ENCODE peak calls at places on chromosomes 11 and 22, in six cellular contexts. D is endothelial cell of umbilical vein, C is HCT116, V is H1, X is HepG2, P is prostate gland. F is an unnamed sample. For H3K4me1, the result is how much of the 10 kb centered on the place peaks cover.

GRCh38 chr11:2926611-2927492 is 2.4 kb downstream of the PHLDA2 start:
- DNase-seq in D (no peak), C (no peak), V (no peak), X (no peak), P (no peak), F (no peak)

GRCh38 chr11:60939828-60940227 is 12.1 kb downstream of the SLC15A3 start:
- DNase-seq in D (no peak), C (no peak), V (no peak), X (no peak), P (no peak), F (no peak)

GRCh38 chr11:46273511-46274205 is 3.8 kb upstream of the CREB3L1 start:
- DNase-seq in D (no peak), C (no peak), V (no peak), X (peak), P (peak), F (no peak)

GRCh38 chr11:86184728-86185127 is 59.8 kb upstream of the EED start:
- DNase-seq in D (no peak), C (no peak), V (no peak), X (no peak), P (no peak), F (no peak)

GRCh38 chr11:12120031-12121008 is 9.9 kb downstream of the MICAL2 start:
- DNase-seq in D (no peak), C (no peak), V (no peak), X (peak), P (no peak), F (no peak)

GRCh38 chr22:33504941-33505647 is 415.2 kb downstream of the LARGE1 start:
- DNase-seq in D (no peak), C (no peak), V (no peak), X (no peak), P (no peak), F (no peak)

GRCh38 chr11:110065189-110065588 is 28.0 kb upstream of the ZC3H12C start:
- DNase-seq in D (no peak), C (no peak), V (no peak), X (no peak), P (no peak), F (no peak)

GRCh38 chr11:35549787-35550186 is 24.4 kb upstream of the PAMR1 start:
- DNase-seq in D (no peak), C (no peak), V (no peak), X (no peak), P (no peak), F (no peak)

GRCh38 chr11:639324-639977 is 2.4 kb downstream of the DRD4 start:
- DNase-seq in D (no peak), C (no peak), V (no peak), X (no peak), P (no peak), F (no peak)

GRCh38 chr11:7421136-7421535 is 64.2 kb upstream of the OLFML1 start:
- DNase-seq in D (no peak), C (no peak), V (no peak), X (no peak), P (no peak), F (no peak)

GRCh38 chr11:79119491-79120284 is 321.1 kb downstream of the TENM4 start:
- DNase-seq in D (no peak), C (no peak), V (no peak), X (no peak), P (no peak), F (no peak)

GRCh38 chr11:86818466-86819282 is 18.3 kb downstream of the PRSS23 start:
- DNase-seq in D (peak), C (peak), V (no peak), X (peak), P (peak), F (no peak)

GRCh38 chr11:69009441-69010211 is 3.4 kb downstream of the MRGPRF start:
- DNase-seq in D (no peak), C (no peak), V (no peak), X (no peak), P (no peak), F (no peak)

GRCh38 chr11:2834893-2835767 is 50.4 kb downstream of the CDKN1C start:
- DNase-seq in D (no peak), C (no peak), V (no peak), X (peak), P (no peak), F (no peak)

DNA sequence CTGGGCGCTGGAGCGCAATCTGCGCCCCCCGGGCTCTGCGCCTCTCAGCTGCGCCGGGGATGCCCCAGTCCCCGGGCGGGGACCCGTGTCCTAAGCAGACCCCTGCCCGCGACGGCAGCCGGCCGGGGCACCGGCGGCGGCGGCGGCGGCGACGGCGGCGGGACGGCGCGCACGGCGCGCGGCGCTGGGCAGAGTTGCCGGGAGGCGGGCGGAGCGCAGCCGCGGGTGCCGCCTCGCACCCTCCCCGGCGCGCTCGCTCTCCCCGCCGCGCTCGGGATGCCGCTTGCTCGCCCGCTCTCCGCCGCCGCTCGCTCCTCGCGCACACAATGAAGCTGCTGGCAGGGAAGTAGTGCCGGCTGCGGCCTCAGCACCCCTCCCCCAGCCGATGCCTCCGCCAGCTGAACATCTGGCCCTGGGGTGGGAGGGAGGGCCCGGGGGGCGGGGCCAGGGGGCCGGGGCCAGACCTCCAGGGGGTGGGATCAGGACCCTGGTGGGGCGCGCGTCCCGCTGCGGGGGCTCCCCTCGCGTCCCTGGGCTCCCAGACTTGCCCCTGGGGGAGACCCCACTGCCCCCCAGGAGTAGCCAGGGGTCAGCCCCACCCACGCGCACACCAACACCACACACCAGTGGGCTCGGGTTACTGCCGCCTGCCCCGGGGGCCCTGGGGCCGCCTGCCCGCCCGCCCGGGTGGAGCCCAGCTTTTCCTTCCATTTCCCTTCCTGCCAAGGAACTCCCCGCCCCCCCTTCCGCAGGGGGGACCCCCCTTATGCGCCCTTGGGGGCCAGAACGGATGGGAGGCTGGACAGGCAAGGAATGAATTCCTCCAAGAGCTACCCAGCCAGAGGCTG is at the start of gene RCOR2:
- DNase-seq in D (peak), C (no peak), V (peak), X (peak), P (peak), F (no peak)
- H3K4me1 ChIP-seq in D (under half), C (under half), V (under half), X (under half), P (under half), F (under half)

GRCh38 chr11:118621898-118622375 is 14.5 kb downstream of the PHLDB1 start:
- DNase-seq in D (peak), C (no peak), V (no peak), X (no peak), P (no peak), F (no peak)
- TF ChIP-seq POLR2A in D (no peak), C (no peak), V (no peak), X (no peak), P (no peak), F (no peak)

GRCh38 chr22:36921309-36922096 is 8.1 kb downstream of the CSF2RB start:
- DNase-seq in D (peak), C (no peak), V (no peak), X (no peak), P (no peak), F (no peak)

GRCh38 chr22:36924151-36924698 is 10.8 kb downstream of the CSF2RB start:
- DNase-seq in D (no peak), C (no peak), V (no peak), X (no peak), P (no peak), F (no peak)

GRCh38 chr22:36922752-36923457 is 9.5 kb downstream of the CSF2RB start:
- DNase-seq in D (no peak), C (no peak), V (no peak), X (no peak), P (no peak), F (no peak)

GRCh38 chr22:36922097-36922608 is 8.7 kb downstream of the CSF2RB start:
- DNase-seq in D (peak), C (no peak), V (no peak), X (no peak), P (no peak), F (no peak)

DNA sequence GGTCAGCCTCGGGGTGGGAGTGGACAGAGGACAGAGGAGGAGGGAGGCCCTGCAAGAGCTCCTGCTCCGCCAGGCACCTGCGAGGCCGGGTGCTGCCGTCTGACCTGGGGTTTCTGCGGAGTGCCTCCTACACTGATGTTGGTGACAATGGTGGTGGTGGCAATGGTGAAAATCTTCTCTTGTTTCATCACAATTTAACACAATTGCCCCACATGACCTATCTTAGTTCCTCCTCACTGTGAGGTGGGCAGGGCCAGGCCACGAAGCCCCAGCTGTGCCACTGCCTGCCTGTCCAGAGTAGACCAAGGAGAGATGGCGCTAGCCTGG is 10.0 kb downstream of the CSF2RB start:
- DNase-seq in D (no peak), C (no peak), V (no peak), X (no peak), P (no peak), F (no peak)
- TF ChIP-seq POLR2AphosphoS5 in D (no peak), C (no peak), V (no peak), X (no peak), P (no peak), F (no peak)

DNA sequence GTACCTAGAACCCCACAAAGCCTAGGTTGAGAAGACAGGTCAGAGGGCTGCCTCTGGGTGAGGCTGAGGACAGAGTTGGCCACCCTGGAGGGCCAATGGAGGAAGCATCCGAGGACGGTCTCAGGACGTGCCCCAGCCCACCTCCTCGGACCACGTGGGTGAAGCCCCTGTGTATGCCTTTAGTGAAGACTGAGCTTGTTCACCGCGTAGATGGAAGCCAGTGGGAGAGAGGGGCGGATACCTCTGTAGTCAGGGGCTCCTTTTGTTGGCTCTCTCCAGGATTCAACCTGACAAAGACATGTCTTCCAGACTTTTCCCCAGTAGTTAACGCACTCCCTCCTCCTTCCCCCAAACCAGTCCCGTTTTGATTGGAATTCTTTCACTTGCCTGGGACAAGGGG is 110.7 kb downstream of the ZBTB16 start:
- DNase-seq in D (no peak), C (no peak), V (no peak), X (no peak), P (no peak), F (no peak)
- H3K4me1 ChIP-seq in D (half or more), C (under half), V (under half), X (under half), P (half or more), F (half or more)

DNA sequence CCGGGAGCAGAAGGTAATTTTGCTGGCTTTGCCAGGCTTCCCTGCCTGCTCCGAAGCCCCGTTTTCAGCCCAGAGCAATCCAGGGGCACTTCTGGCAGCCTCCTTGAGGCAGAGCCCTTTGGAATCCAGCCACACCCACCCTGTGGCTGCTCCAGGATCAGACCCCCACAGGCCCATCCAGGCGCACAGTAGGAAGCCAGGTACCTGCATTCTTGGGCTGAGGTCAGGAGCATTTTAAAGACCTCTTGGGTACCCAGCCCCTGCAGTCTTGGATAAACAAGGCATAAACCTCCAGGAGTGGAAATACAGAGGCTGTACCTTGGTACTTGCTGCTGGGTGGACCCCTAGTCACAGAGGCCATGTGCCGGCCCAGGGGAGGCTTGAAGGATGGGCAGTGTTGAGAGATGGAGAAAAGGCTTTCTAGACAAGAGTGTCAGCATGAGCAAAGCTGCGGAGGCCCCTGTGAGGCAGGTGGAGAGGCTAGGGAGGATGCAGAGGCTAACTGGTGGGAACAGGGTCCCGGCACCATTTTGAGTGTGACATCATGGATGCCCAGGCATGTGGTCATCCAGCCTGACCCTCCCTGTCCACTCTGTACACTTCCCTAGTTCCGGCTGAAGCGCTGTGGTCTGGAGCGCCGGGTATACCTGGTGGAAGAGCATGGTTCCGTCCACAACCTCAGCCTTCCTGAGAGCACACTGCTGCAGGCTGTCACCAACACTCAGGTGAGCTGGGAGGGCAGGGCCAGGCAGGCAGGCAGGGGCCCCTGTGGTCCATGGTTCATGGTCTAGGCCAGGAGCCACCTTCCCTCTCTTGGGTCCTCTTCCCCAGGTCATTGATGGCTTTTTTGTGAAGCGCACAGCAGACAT is 3.9 kb downstream of the MUS81 start:
- DNase-seq in D (no peak), C (no peak), V (no peak), X (no peak), P (no peak), F (no peak)
- TF ChIP-seq POLR2A in D (no peak), C (no peak), V (peak), X (no peak), P (no peak), F (no peak)

GRCh38 chr11:4086584-4087353 is 7.8 kb upstream of the RRM1 start:
- DNase-seq in D (no peak), C (no peak), V (no peak), X (no peak), P (no peak), F (no peak)
- TF ChIP-seq POLR2AphosphoS5 in D (no peak), C (no peak), V (no peak), X (no peak), P (no peak), F (no peak)

GRCh38 chr11:34063061-34063795 is 11.7 kb downstream of the CAPRIN1 start:
- DNase-seq in D (no peak), C (no peak), V (no peak), X (no peak), P (no peak), F (no peak)

GRCh38 chr11:34068098-34068497 is 16.6 kb downstream of the CAPRIN1 start:
- DNase-seq in D (peak), C (no peak), V (no peak), X (no peak), P (no peak), F (no peak)

GRCh38 chr11:34064291-34064690 is 12.8 kb downstream of the CAPRIN1 start:
- DNase-seq in D (no peak), C (no peak), V (no peak), X (no peak), P (no peak), F (no peak)

GRCh38 chr11:34067383-34068065 is 16.0 kb downstream of the CAPRIN1 start:
- DNase-seq in D (no peak), C (no peak), V (no peak), X (no peak), P (no peak), F (no peak)

DNA sequence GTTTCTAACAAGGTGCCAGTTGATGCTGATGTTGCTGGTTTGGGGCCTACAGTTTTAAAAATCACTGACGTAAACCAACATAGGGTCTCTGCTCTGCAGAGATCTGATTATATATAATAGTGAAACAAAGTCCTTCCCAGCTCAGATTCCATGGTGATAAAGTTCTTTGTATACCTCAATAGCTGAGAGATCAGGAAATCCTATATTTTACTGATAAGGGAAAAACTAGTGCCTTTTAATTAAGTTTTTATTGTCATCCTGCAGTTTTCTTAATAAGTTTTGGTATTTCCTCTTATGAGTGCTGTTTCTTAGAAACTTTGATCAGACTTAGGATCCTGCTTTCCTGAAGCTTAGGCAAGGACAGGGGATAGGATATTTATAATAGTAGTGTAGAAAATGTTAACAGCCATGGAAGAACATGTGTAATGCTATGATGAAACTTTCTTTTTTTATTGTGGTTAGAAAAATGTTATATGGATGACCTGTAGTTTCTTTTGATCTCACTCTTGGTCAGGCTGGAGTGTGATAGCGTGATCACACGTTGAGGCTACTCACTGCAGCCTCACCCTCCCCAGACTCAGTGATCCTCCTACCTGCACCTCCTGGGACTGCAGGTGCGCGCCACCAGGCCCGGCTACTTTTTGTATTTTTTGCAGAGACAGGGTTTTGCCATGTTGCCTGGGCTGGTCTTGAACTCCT is 14.1 kb downstream of the CAPRIN1 start:
- DNase-seq in D (peak), C (no peak), V (no peak), X (no peak), P (no peak), F (no peak)
- H3K4me1 ChIP-seq in D (under half), C (under half), V (under half), X (under half), P (under half), F (under half)